ENCODE peak calls at places on chromosomes 13 and 19, in seven cellular contexts. M is activated T-cell treated with anti-CD3 and anti-CD28 coated beads for 1 hour; P is CD8-positive, alpha-beta memory T cell; R is C1 segment of cervical spinal cord; T is bronchial epithelial cell; Q is EH; Y is GM12891. L is an unnamed sample.

GRCh38 chr19:16160445-16160942 is 12.8 kb downstream of the CIB3 start:
- DNase-seq in M (no peak), P (no peak), R (no peak), T (no peak), Q (no peak), Y (no peak), L (no peak)

GRCh38 chr19:17484520-17485180 is 14.3 kb downstream of the SLC27A1 start:
- DNase-seq in M (no peak), P (no peak), R (no peak), T (no peak), Q (no peak), Y (no peak), L (no peak)

GRCh38 chr13:30895773-30896172 is 10.3 kb upstream of the MEDAG start:
- DNase-seq in M (no peak), P (no peak), R (no peak), T (peak), Q (peak), Y (no peak), L (peak)

GRCh38 chr13:48302920-48303330 is 626 bp upstream of the RB1 start:
- DNase-seq in M (no peak), P (no peak), R (no peak), T (peak), Q (no peak), Y (no peak), L (peak)

GRCh38 chr13:57073983-57074382 is 66.7 kb upstream of the PRR20A start:
- DNase-seq in M (no peak), P (no peak), R (no peak), T (no peak), Q (no peak), Y (no peak), L (no peak)

GRCh38 chr19:435056-435706 is 25.7 kb downstream of the SHC2 start:
- DNase-seq in M (no peak), P (no peak), R (no peak), T (no peak), Q (no peak), Y (no peak), L (no peak)

GRCh38 chr19:27780367-27781065 is 1432.4 kb downstream of the UQCRFS1 start:
- DNase-seq in M (no peak), P (no peak), R (no peak), T (no peak), Q (no peak), Y (no peak), L (no peak)

GRCh38 chr13:45628094-45628493 is 12.6 kb upstream of the ERICH6B start:
- DNase-seq in M (no peak), P (no peak), R (no peak), T (no peak), Q (no peak), Y (no peak), L (no peak)

GRCh38 chr19:3442487-3443071 is 37.7 kb downstream of the SMIM24 start:
- DNase-seq in M (no peak), P (no peak), R (no peak), T (no peak), Q (no peak), Y (no peak), L (no peak)

GRCh38 chr19:1472227-1473055 is 6.6 kb downstream of the C19orf25 start:
- DNase-seq in M (no peak), P (no peak), R (peak), T (no peak), Q (no peak), Y (no peak), L (no peak)

GRCh38 chr13:81639984-81640582 is 1299.2 kb upstream of the SPRY2 start:
- DNase-seq in M (no peak), P (no peak), R (no peak), T (peak), Q (no peak), Y (no peak), L (peak)

GRCh38 chr19:54390942-54391577 is 24.2 kb upstream of the TTYH1 start:
- DNase-seq in M (peak), P (peak), R (no peak), T (peak), Q (peak), Y (no peak), L (peak)

GRCh38 chr19:12603714-12604113 is 6.9 kb downstream of the ZNF490 start:
- DNase-seq in M (no peak), P (peak), R (no peak), T (no peak), Q (peak), Y (peak), L (no peak)

GRCh38 chr19:14394167-14394566 is 12.9 kb downstream of the ADGRE5 start:
- DNase-seq in M (no peak), P (no peak), R (no peak), T (no peak), Q (no peak), Y (no peak), L (no peak)

GRCh38 chr13:110625771-110626321 is 10.5 kb downstream of the NAXD start:
- DNase-seq in M (no peak), P (no peak), R (no peak), T (no peak), Q (no peak), Y (no peak), L (no peak)

GRCh38 chr13:25963681-25964080 is 88.1 kb downstream of the SHISA2 start:
- DNase-seq in M (no peak), P (no peak), R (no peak), T (no peak), Q (no peak), Y (no peak), L (peak)

GRCh38 chr19:13079542-13079986 is 23.1 kb downstream of the LYL1 start:
- DNase-seq in M (no peak), P (no peak), R (no peak), T (peak), Q (peak), Y (no peak), L (no peak)

GRCh38 chr13:53217221-53217620 is 188.6 kb downstream of the OLFM4 start:
- DNase-seq in M (no peak), P (no peak), R (no peak), T (no peak), Q (no peak), Y (no peak), L (no peak)